ENCODE peak calls at places on chromosomes 4 and X, in five cellular contexts. One of them, this sample, is unnamed.

GRCh38 chr4:181854142-181854541 is 389.1 kb upstream of the TENM3 start:
- DNase-seq in colonic mucosa: no peak
- DNase-seq in thoracic aorta: no peak
- DNase-seq in pons: no peak
- DNase-seq in left lung: no peak
- DNase-seq in this sample: no peak

GRCh38 chr4:54316139-54316538 is 87.0 kb downstream of the PDGFRA start:
- DNase-seq in colonic mucosa: no peak
- DNase-seq in thoracic aorta: no peak
- DNase-seq in pons: peak
- DNase-seq in left lung: no peak
- DNase-seq in this sample: no peak

GRCh38 chr4:38062088-38062893 is 102.1 kb downstream of the PTTG2 start:
- DNase-seq in colonic mucosa: peak
- DNase-seq in thoracic aorta: peak
- DNase-seq in pons: peak
- DNase-seq in left lung: no peak
- DNase-seq in this sample: no peak

GRCh38 chr4:151994429-151994828 is 233.6 kb upstream of the GATB start:
- DNase-seq in colonic mucosa: no peak
- DNase-seq in thoracic aorta: no peak
- DNase-seq in pons: no peak
- DNase-seq in left lung: no peak
- DNase-seq in this sample: no peak

GRCh38 chr4:139919513-139919912 is 234.5 kb downstream of the MAML3 start:
- DNase-seq in colonic mucosa: no peak
- DNase-seq in thoracic aorta: no peak
- DNase-seq in pons: no peak
- DNase-seq in left lung: no peak
- DNase-seq in this sample: no peak

GRCh38 chr4:32789026-32789608 is 2068.9 kb downstream of the PCDH7 start:
- DNase-seq in colonic mucosa: no peak
- DNase-seq in thoracic aorta: no peak
- DNase-seq in pons: peak
- DNase-seq in left lung: no peak
- DNase-seq in this sample: no peak

GRCh38 chr4:99811850-99812249 is 4.8 kb upstream of the DAPP1 start:
- DNase-seq in colonic mucosa: peak
- DNase-seq in thoracic aorta: no peak
- DNase-seq in pons: peak
- DNase-seq in left lung: no peak
- DNase-seq in this sample: no peak

GRCh38 chr4:159086606-159087005 is 16.3 kb upstream of the RAPGEF2 start:
- DNase-seq in colonic mucosa: no peak
- DNase-seq in thoracic aorta: no peak
- DNase-seq in pons: no peak
- DNase-seq in left lung: no peak
- DNase-seq in this sample: no peak

GRCh38 chrX:129493643-129494042 is 29.6 kb downstream of the SMARCA1 start:
- DNase-seq in colonic mucosa: no peak
- DNase-seq in thoracic aorta: no peak
- DNase-seq in pons: no peak
- DNase-seq in left lung: no peak
- DNase-seq in this sample: no peak

GRCh38 chr4:12186526-12186925 is 757.8 kb upstream of the HS3ST1 start:
- DNase-seq in colonic mucosa: no peak
- DNase-seq in thoracic aorta: no peak
- DNase-seq in pons: no peak
- DNase-seq in left lung: no peak
- DNase-seq in this sample: no peak

GRCh38 chr4:10460313-10461047 is 3.3 kb upstream of the ZNF518B start:
- DNase-seq in colonic mucosa: no peak
- DNase-seq in thoracic aorta: no peak
- DNase-seq in pons: no peak
- DNase-seq in left lung: no peak
- DNase-seq in this sample: no peak

GRCh38 chrX:32191316-32191715 is 1020.0 kb downstream of the DMD start:
- DNase-seq in colonic mucosa: no peak
- DNase-seq in thoracic aorta: no peak
- DNase-seq in pons: peak
- DNase-seq in left lung: no peak
- DNase-seq in this sample: no peak

GRCh38 chrX:32195611-32196010 is 1015.7 kb downstream of the DMD start:
- DNase-seq in colonic mucosa: no peak
- DNase-seq in thoracic aorta: no peak
- DNase-seq in pons: peak
- DNase-seq in left lung: no peak
- DNase-seq in this sample: no peak

GRCh38 chrX:22063284-22063683 is 31.2 kb downstream of the PHEX start:
- DNase-seq in colonic mucosa: no peak
- DNase-seq in thoracic aorta: no peak
- DNase-seq in pons: no peak
- DNase-seq in left lung: no peak
- DNase-seq in this sample: no peak

GRCh38 chrX:130213376-130213775 is 41.6 kb downstream of the RAB33A start:
- DNase-seq in colonic mucosa: no peak
- DNase-seq in thoracic aorta: no peak
- DNase-seq in pons: no peak
- DNase-seq in left lung: no peak
- DNase-seq in this sample: no peak

GRCh38 chr4:76198411-76199237 is 15.0 kb downstream of the SCARB2 start:
- DNase-seq in colonic mucosa: peak
- DNase-seq in thoracic aorta: no peak
- DNase-seq in pons: peak
- DNase-seq in left lung: no peak
- DNase-seq in this sample: peak

GRCh38 chr4:9812530-9813340 is 31.3 kb downstream of the DRD5 start:
- DNase-seq in colonic mucosa: no peak
- DNase-seq in thoracic aorta: no peak
- DNase-seq in pons: no peak
- DNase-seq in left lung: no peak
- DNase-seq in this sample: no peak

GRCh38 chr4:110119880-110120279 is 78.5 kb downstream of the ELOVL6 start:
- DNase-seq in colonic mucosa: no peak
- DNase-seq in thoracic aorta: no peak
- DNase-seq in pons: no peak
- DNase-seq in left lung: no peak
- DNase-seq in this sample: no peak